ENCODE peak calls at places on chromosomes 5 and 9, in six cellular contexts. H, A, X, P, Y and W are unnamed samples.

GRCh38 chr5:18270635-18271338 is 636.5 kb downstream of the TAF11L14 start:
- DNase-seq in P (no peak), H (no peak), Y (no peak), X (no peak), A (no peak), W (no peak)

GRCh38 chr5:98524796-98525195 is 248.7 kb upstream of the RGMB start:
- DNase-seq in H (no peak), P (no peak), A (no peak), X (no peak), Y (no peak), W (no peak)

GRCh38 chr9:101158361-101158760 is 129.8 kb downstream of the PLPPR1 start:
- DNase-seq in X (no peak), H (no peak), A (no peak), P (no peak), Y (no peak), W (no peak)

GRCh38 chr5:119583684-119584083 is 45.7 kb upstream of the FAM170A start:
- DNase-seq in A (no peak), H (no peak), P (no peak), Y (no peak), X (no peak), W (no peak)

GRCh38 chr5:37658440-37658839 is 181.4 kb downstream of the GDNF start:
- DNase-seq in P (no peak), H (no peak), Y (no peak), X (no peak), A (no peak), W (no peak)

GRCh38 chr9:14797442-14797841 is 74.9 kb upstream of the CER1 start:
- DNase-seq in H (peak; percentile 7), X (no peak), Y (no peak), A (no peak), P (no peak), W (no peak)

GRCh38 chr9:76373173-76373771 is 21.0 kb downstream of the RFK start:
- DNase-seq in H (peak; percentile 93), X (peak; percentile 81), Y (no peak), A (peak; percentile 30), P (peak; percentile 85), W (peak; percentile 87)

GRCh38 chr9:117795271-117795670 is 91.1 kb downstream of the TLR4 start:
- DNase-seq in H (no peak), A (no peak), Y (no peak), X (no peak), P (no peak), W (no peak)

GRCh38 chr9:133612051-133612450 is 2.9 kb upstream of the FAM163B start:
- DNase-seq in X (no peak), Y (no peak), H (no peak), A (no peak), P (no peak), W (no peak)

GRCh38 chr9:92764381-92764987 is at the start of gene BICD2:
- DNase-seq in H (no peak), Y (no peak), X (no peak), A (no peak), P (no peak), W (no peak)

DNA sequence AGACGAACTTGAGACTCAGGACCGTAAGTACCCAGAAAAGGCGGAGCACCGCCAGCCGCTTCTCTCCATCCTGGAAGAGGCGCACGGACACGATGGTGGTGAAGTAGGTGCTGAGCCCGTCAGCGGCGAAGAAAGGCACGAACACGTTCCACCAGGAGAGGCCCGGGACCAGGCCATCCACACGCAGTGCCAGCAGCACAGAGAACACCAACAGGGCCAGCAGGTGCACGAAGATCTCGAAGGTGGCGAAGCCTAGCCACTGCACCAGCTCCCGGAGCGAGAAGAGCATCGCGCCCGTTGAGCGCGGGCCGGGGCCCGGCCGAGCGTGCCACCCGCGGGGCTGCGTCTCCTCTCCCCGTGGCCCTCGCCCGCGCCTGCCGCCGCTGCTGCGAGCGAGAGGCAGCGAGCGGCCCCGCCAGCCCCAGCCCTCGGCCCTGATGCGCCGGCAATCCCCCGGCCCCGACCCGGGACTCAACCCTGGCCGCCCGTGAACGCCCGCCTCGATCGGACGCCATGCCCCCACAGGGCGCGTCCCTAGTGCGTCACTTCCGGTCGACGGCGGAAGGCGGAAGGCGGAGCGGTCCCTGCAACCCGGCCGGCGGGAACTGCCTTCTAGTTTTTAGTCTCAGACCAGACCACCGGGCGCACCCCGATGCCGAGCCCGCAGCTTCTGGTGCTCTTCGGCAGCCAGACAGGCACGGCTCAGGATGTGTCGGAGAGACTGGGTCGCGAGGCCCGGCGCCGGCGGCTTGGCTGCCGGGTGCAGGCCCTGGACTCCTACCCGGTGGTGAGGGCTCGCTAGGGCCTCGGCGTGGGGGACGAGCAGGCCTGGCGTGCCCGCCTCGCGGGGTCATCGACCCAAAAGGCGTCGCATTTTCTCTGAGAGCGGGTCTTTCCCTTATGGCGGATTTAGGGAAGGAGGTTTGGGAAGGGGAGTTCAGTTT is at the start of the genes NDOR1 and TMEM203:
- DNase-seq in H (peak; percentile 84), X (peak; percentile 94), P (peak; percentile 96), A (peak; percentile 94), Y (peak; percentile 54), W (peak; percentile 86)
- TF ChIP-seq POLR2A in H (peak; percentile 74), X (peak; percentile 85), P (peak; percentile 82), A (peak; percentile 35), Y (peak; percentile 70), W (no peak)

DNA sequence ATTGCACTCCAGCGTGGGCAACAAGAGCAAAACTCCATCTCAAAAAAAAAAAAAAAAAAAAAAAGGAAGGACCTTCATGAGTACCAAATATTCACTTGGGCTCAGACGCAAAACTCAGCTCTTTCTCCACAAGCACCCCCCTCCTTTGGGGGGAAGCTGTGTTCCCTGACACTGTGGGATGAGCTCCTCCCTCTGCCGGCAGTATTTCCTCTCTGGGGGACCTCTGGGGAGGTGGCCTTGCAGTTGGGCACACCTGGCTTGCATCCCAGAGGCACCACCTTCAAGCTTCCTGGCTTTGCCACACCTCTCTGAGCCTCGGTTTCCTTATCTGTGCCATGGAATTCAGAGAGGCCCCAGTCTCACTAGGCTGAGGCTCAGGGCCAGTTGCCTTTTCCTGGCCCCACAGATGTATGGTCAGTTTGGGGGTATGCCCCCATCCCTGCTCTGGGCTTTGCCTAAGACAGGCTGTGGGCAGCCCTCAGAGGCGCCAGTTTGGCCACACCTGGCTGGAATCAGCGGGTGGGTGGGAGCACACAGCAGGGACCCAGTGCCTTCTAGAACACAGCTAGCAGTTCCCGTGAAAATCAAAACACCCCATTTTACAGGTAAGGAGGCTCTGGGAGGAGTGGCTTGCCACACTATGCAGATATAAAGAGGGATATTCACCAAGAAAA is 157.5 kb upstream of the IER5L start:
- DNase-seq in X (no peak), A (no peak), P (no peak), Y (no peak), H (no peak), W (no peak)
- TF ChIP-seq POLR2A in X (no peak), A (no peak), P (no peak), Y (no peak), H (no peak), W (no peak)

DNA sequence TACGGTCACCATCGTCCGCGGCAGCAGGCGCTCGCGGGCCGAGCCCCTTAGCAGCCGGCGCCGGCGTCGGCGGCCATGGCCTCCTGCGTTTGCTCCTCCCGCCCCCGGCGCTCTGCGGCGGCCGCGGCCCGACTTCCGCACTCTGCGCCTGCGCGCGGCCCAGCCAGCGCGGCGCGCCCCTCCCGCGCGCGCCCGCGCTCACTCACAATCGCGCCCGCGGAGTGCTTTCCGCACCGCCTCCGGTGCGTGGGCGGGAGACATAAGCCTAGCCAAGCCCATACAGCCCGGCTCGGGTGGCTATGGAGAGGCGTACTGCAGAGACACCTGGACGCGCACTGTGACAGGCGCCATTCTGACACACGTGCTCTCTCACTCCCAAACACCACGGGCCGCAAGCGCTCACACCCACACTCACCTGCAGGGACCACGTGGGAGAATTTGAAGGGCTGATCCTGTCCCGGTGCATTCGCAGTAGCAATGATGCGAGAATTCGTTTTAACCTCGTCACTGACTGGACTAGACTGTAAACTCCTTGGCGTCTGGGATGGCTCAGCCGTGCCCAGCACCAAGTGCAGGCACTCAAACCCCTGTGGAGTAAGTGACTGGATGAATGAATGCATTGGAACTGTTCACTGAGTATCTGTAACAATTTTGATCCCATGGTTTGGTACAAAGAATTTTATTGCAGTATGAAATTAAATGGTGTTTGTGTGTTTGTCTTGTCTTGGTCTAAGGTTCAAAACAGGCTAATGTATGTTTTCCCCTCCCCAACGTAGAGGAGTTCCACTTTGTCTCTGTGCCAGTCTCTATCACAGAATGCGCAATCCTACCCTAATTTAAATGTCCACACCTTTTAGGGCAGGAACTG is at the start of gene RNF145:
- DNase-seq in X (peak; percentile 89), A (peak; percentile 88), Y (peak; percentile 74), H (peak; percentile 86), P (peak; percentile 97), W (peak; percentile 95)
- TF ChIP-seq POLR2A in X (peak; percentile 54), A (no peak), Y (peak; percentile 69), H (peak; percentile 45), P (no peak), W (no peak)

GRCh38 chr9:131677445-131678180 is 62.3 kb downstream of the RAPGEF1 start:
- DNase-seq in X (peak; percentile 50), H (no peak), A (no peak), Y (no peak), P (peak; percentile 77), W (no peak)
- TF ChIP-seq POLR2A in X (no peak), H (no peak), A (no peak), Y (no peak), P (no peak), W (no peak)

GRCh38 chr5:165869066-165869465 is 2363.6 kb downstream of the MAT2B start:
- DNase-seq in P (no peak), A (no peak), X (no peak), H (no peak), Y (no peak), W (no peak)
- TF ChIP-seq POLR2A in P (no peak), A (no peak), X (no peak), H (no peak), Y (no peak), W (no peak)

DNA sequence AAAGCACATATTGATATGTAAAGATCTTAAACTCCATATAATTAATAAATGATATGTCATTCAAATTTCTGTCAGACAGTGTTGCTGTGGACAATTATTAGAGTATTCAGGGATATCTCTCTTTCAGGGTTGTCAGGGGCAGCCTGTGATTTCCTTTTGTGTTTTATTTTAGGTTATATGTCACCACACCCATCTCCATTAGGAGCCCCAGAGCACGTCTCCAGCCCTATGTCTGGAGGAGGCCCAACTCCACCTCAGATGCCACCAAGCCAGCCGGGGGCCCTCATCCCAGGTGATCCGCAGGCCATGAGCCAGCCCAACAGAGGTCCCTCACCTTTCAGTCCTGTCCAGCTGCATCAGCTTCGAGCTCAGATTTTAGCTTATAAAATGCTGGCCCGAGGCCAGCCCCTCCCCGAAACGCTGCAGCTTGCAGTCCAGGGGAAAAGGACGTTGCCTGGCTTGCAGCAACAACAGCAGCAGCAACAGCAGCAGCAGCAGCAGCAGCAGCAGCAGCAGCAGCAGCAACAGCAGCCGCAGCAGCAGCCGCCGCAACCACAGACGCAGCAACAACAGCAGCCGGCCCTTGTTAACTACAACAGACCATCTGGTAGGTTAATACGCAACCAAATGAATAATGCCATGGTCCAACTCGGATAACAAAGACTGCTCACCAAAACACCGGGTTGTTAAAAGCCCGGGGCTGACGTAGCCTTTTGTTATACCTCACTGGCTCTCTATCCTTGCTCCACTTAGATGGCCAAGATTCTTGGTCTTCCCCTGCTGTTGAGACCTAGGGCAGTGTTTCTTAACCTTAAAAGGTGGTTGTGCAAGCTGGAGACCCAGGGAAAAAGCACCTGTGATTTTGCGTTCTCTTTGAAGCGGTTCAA is 24.4 kb downstream of the SMARCA2 start:
- DNase-seq in P (no peak), X (no peak), Y (no peak), H (no peak), A (peak; percentile 26), W (no peak)
- TF ChIP-seq POLR2A in P (no peak), X (no peak), Y (no peak), H (no peak), A (no peak), W (no peak)

GRCh38 chr9:120915854-120916495 is 10.6 kb downstream of the TRAF1 start:
- DNase-seq in X (no peak), Y (no peak), H (no peak), P (no peak), A (no peak), W (no peak)
- TF ChIP-seq POLR2A in X (no peak), Y (no peak), H (no peak), P (no peak), A (no peak), W (no peak)